ENCODE peak calls at places on chromosomes 5 and 9, in nine cellular contexts. D is cardiac fibroblast; H is endothelial cell; J is activated T-helper 1 cell treated with anti-CD3 and anti-CD28 coated beads, Interleukin-12 subunit alpha, Interleukin-12 subunit beta, Interleukin-2, Interleukin-4 antibody, amounts not matched to agents 30 ng/mL and 10 ng/mL and 1 ng/mL, durations not matched to agents 14 hours and 24 hours and 36 hours; F is NCI-H226; W is nephron progenitor cell; X is stimulated activated CD4-positive, alpha-beta T cell treated with anti-CD3 and anti-CD28 coated beads, Interleukin-12 subunit alpha, Interleukin-12 subunit beta, amount 100 ng/mL, for 4 hours; T is brain microvascular endothelial cell; G is colonic mucosa. K is an unnamed sample.

GRCh38 chr9:129391215-129391614 is 213.2 kb upstream of the IER5L start:
- DNase-seq in D (no peak), H (no peak), J (no peak), F (no peak), W (no peak), X (no peak), T (no peak), G (no peak), K (no peak)

GRCh38 chr5:91146905-91147600 is 236.1 kb downstream of the ARRDC3 start:
- DNase-seq in D (no peak), H (no peak), J (no peak), F (peak), W (no peak), X (no peak), T (no peak), G (no peak), K (no peak)

GRCh38 chr9:94148419-94148818 is 64.2 kb downstream of the PTPDC1 start:
- DNase-seq in D (no peak), H (no peak), J (no peak), F (no peak), W (no peak), X (no peak), T (no peak), G (no peak), K (no peak)

GRCh38 chr9:126108240-126108639 is 218.4 kb upstream of the MVB12B start:
- DNase-seq in D (peak), H (peak), J (no peak), F (no peak), W (peak), X (no peak), T (peak), G (no peak), K (no peak)

GRCh38 chr5:72510610-72511121 is 3.5 kb upstream of the ZNF366 start:
- DNase-seq in D (peak), H (no peak), J (no peak), F (peak), W (no peak), X (no peak), T (peak), G (peak), K (peak)

GRCh38 chr5:81762853-81763252 is 12.0 kb upstream of the SSBP2 start:
- DNase-seq in D (no peak), H (no peak), J (no peak), F (no peak), W (no peak), X (no peak), T (no peak), G (no peak), K (no peak)

GRCh38 chr9:77588319-77588937 is 59.7 kb downstream of the GNA14 start:
- DNase-seq in D (peak), H (no peak), J (no peak), F (peak), W (no peak), X (no peak), T (peak), G (no peak), K (peak)

GRCh38 chr9:8346291-8346690 is 546.7 kb upstream of the DMAC1 start:
- DNase-seq in D (peak), H (no peak), J (no peak), F (peak), W (no peak), X (no peak), T (peak), G (no peak), K (no peak)

K was measured in foreskin keratinocyte.